ENCODE peak calls at places on chromosome 12, in nine cellular contexts. T, V, N, B, J, U, G, W and L are unnamed samples.

GRCh38 chr12:132057691-132058090 is 86.4 kb downstream of the DDX51 start:
- DNase-seq in T (no peak), V (no peak), N (no peak), B (no peak), J (no peak), U (no peak), G (no peak), W (no peak), L (no peak)

GRCh38 chr12:117060236-117060926 is 38.8 kb downstream of the TESC start:
- DNase-seq in T (peak), V (no peak), N (no peak), B (no peak), J (no peak), U (no peak), G (no peak), W (no peak), L (no peak)

GRCh38 chr12:132227156-132227555 is 82.9 kb downstream of the NOC4L start:
- DNase-seq in T (no peak), V (no peak), N (no peak), B (no peak), J (no peak), U (no peak), G (no peak), W (no peak), L (no peak)

GRCh38 chr12:50132505-50133135 is 20.6 kb downstream of the COX14 start:
- DNase-seq in T (peak), V (no peak), N (no peak), B (no peak), J (no peak), U (no peak), G (peak), W (peak), L (no peak)

GRCh38 chr12:29781176-29781575 is 2.6 kb downstream of the TMTC1 start:
- DNase-seq in T (no peak), V (no peak), N (no peak), B (no peak), J (no peak), U (no peak), G (no peak), W (no peak), L (no peak)

GRCh38 chr12:51322452-51322851 is 1.5 kb downstream of the BIN2 start:
- DNase-seq in T (no peak), V (no peak), N (no peak), B (no peak), J (no peak), U (no peak), G (peak), W (no peak), L (no peak)

GRCh38 chr12:130709151-130710000 is 6.7 kb downstream of the RIMBP2 start:
- DNase-seq in T (no peak), V (no peak), N (no peak), B (no peak), J (no peak), U (no peak), G (no peak), W (no peak), L (no peak)

GRCh38 chr12:106917503-106917902 is 38.2 kb upstream of the TMEM263 start:
- DNase-seq in T (no peak), V (no peak), N (no peak), B (no peak), J (no peak), U (no peak), G (no peak), W (no peak), L (no peak)

GRCh38 chr12:26128180-26128579 is 3.3 kb upstream of the BHLHE41 start:
- DNase-seq in T (no peak), V (no peak), N (no peak), B (no peak), J (no peak), U (no peak), G (no peak), W (no peak), L (no peak)

GRCh38 chr12:42706331-42706730 is 116.8 kb upstream of the PRICKLE1 start:
- DNase-seq in T (no peak), V (no peak), N (no peak), B (no peak), J (no peak), U (no peak), G (no peak), W (no peak), L (no peak)

GRCh38 chr12:121499929-121500793 is 80.7 kb downstream of the KDM2B start:
- DNase-seq in T (peak), V (peak), N (peak), B (peak), J (peak), U (peak), G (peak), W (peak), L (no peak)

GRCh38 chr12:88448337-88448944 is 131.8 kb downstream of the KITLG start:
- DNase-seq in T (no peak), V (no peak), N (no peak), B (no peak), J (peak), U (no peak), G (no peak), W (no peak), L (no peak)

GRCh38 chr12:47735649-47736048 is 10.4 kb upstream of the ENDOU start:
- DNase-seq in T (no peak), V (no peak), N (no peak), B (no peak), J (no peak), U (no peak), G (no peak), W (no peak), L (no peak)

GRCh38 chr12:51389302-51389999 is 1.8 kb downstream of the GALNT6 start:
- DNase-seq in T (no peak), V (no peak), N (no peak), B (no peak), J (no peak), U (no peak), G (peak), W (no peak), L (no peak)

GRCh38 chr12:31117203-31118011 is 43.7 kb downstream of the DDX11 start:
- DNase-seq in T (peak), V (peak), N (peak), B (peak), J (no peak), U (no peak), G (peak), W (peak), L (no peak)

GRCh38 chr12:31496257-31496656 is 94.7 kb downstream of the DENND5B start:
- DNase-seq in T (no peak), V (no peak), N (no peak), B (no peak), J (no peak), U (no peak), G (no peak), W (peak), L (no peak)